ENCODE peak calls at places on chromosomes 11 and 22, in eight cellular contexts. One of them, this sample, is unnamed.

GRCh38 chr22:30159561-30160353 is 79.5 kb downstream of the HORMAD2 start:
- DNase-seq in endothelial cell: no peak
- DNase-seq in NCI-H345: no peak
- DNase-seq in GM23248: peak
- DNase-seq in activated CD4-positive, CD25-positive, alpha-beta regulatory T cell: no peak
- DNase-seq in midbrain: no peak
- DNase-seq in stimulated activated CD4-positive, alpha-beta T cell treated with anti-CD3 and anti-CD28 coated beads, Interleukin-12 subunit alpha, Interleukin-12 subunit beta, amount 100 ng/mL, for 24 hours: no peak
- DNase-seq in H4: peak
- DNase-seq in this sample: no peak

GRCh38 chr11:13333456-13333957 is 55.9 kb downstream of the BMAL1 start:
- DNase-seq in activated CD4-positive, CD25-positive, alpha-beta regulatory T cell: no peak
- DNase-seq in endothelial cell: no peak
- DNase-seq in stimulated activated CD4-positive, alpha-beta T cell treated with anti-CD3 and anti-CD28 coated beads, Interleukin-12 subunit alpha, Interleukin-12 subunit beta, amount 100 ng/mL, for 24 hours: no peak
- DNase-seq in H4: peak
- DNase-seq in NCI-H345: no peak
- DNase-seq in midbrain: peak
- DNase-seq in GM23248: peak
- DNase-seq in this sample: no peak

GRCh38 chr22:23970816-23971482 is 3.3 kb downstream of the DDT start:
- DNase-seq in NCI-H345: no peak
- DNase-seq in H4: no peak
- DNase-seq in endothelial cell: no peak
- DNase-seq in midbrain: no peak
- DNase-seq in GM23248: no peak
- DNase-seq in activated CD4-positive, CD25-positive, alpha-beta regulatory T cell: no peak
- DNase-seq in stimulated activated CD4-positive, alpha-beta T cell treated with anti-CD3 and anti-CD28 coated beads, Interleukin-12 subunit alpha, Interleukin-12 subunit beta, amount 100 ng/mL, for 24 hours: no peak
- DNase-seq in this sample: no peak

GRCh38 chr22:40247976-40248375 is 70.3 kb downstream of the TNRC6B start:
- DNase-seq in activated CD4-positive, CD25-positive, alpha-beta regulatory T cell: no peak
- DNase-seq in endothelial cell: no peak
- DNase-seq in NCI-H345: no peak
- DNase-seq in GM23248: no peak
- DNase-seq in H4: no peak
- DNase-seq in midbrain: no peak
- DNase-seq in stimulated activated CD4-positive, alpha-beta T cell treated with anti-CD3 and anti-CD28 coated beads, Interleukin-12 subunit alpha, Interleukin-12 subunit beta, amount 100 ng/mL, for 24 hours: no peak
- DNase-seq in this sample: no peak

GRCh38 chr22:35368386-35368785 is 12.5 kb upstream of the HMOX1 start:
- DNase-seq in H4: no peak
- DNase-seq in midbrain: no peak
- DNase-seq in GM23248: no peak
- DNase-seq in endothelial cell: no peak
- DNase-seq in stimulated activated CD4-positive, alpha-beta T cell treated with anti-CD3 and anti-CD28 coated beads, Interleukin-12 subunit alpha, Interleukin-12 subunit beta, amount 100 ng/mL, for 24 hours: no peak
- DNase-seq in NCI-H345: no peak
- DNase-seq in activated CD4-positive, CD25-positive, alpha-beta regulatory T cell: no peak
- DNase-seq in this sample: no peak

GRCh38 chr11:107859459-107860239 is 1.1 kb upstream of the SLC35F2 start:
- DNase-seq in GM23248: peak
- DNase-seq in H4: peak
- DNase-seq in activated CD4-positive, CD25-positive, alpha-beta regulatory T cell: no peak
- DNase-seq in endothelial cell: peak
- DNase-seq in NCI-H345: peak
- DNase-seq in midbrain: no peak
- DNase-seq in stimulated activated CD4-positive, alpha-beta T cell treated with anti-CD3 and anti-CD28 coated beads, Interleukin-12 subunit alpha, Interleukin-12 subunit beta, amount 100 ng/mL, for 24 hours: no peak
- DNase-seq in this sample: peak

GRCh38 chr11:8988329-8989234 is 15.2 kb downstream of the NRIP3 start:
- DNase-seq in activated CD4-positive, CD25-positive, alpha-beta regulatory T cell: no peak
- DNase-seq in midbrain: no peak
- DNase-seq in NCI-H345: no peak
- DNase-seq in H4: no peak
- DNase-seq in endothelial cell: no peak
- DNase-seq in stimulated activated CD4-positive, alpha-beta T cell treated with anti-CD3 and anti-CD28 coated beads, Interleukin-12 subunit alpha, Interleukin-12 subunit beta, amount 100 ng/mL, for 24 hours: no peak
- DNase-seq in GM23248: peak
- DNase-seq in this sample: no peak

GRCh38 chr11:67032830-67033555 is 10.1 kb downstream of the SYT12 start:
- DNase-seq in H4: peak
- DNase-seq in midbrain: peak
- DNase-seq in activated CD4-positive, CD25-positive, alpha-beta regulatory T cell: no peak
- DNase-seq in NCI-H345: no peak
- DNase-seq in endothelial cell: no peak
- DNase-seq in stimulated activated CD4-positive, alpha-beta T cell treated with anti-CD3 and anti-CD28 coated beads, Interleukin-12 subunit alpha, Interleukin-12 subunit beta, amount 100 ng/mL, for 24 hours: no peak
- DNase-seq in GM23248: peak
- DNase-seq in this sample: no peak

GRCh38 chr11:103241574-103241973 is 132.3 kb downstream of the DYNC2H1 start:
- DNase-seq in activated CD4-positive, CD25-positive, alpha-beta regulatory T cell: no peak
- DNase-seq in endothelial cell: no peak
- DNase-seq in NCI-H345: no peak
- DNase-seq in midbrain: no peak
- DNase-seq in stimulated activated CD4-positive, alpha-beta T cell treated with anti-CD3 and anti-CD28 coated beads, Interleukin-12 subunit alpha, Interleukin-12 subunit beta, amount 100 ng/mL, for 24 hours: no peak
- DNase-seq in GM23248: no peak
- DNase-seq in H4: no peak
- DNase-seq in this sample: no peak

GRCh38 chr22:22248878-22249277 is 4.3 kb downstream of the VPREB1 start:
- DNase-seq in endothelial cell: no peak
- DNase-seq in NCI-H345: no peak
- DNase-seq in GM23248: no peak
- DNase-seq in stimulated activated CD4-positive, alpha-beta T cell treated with anti-CD3 and anti-CD28 coated beads, Interleukin-12 subunit alpha, Interleukin-12 subunit beta, amount 100 ng/mL, for 24 hours: no peak
- DNase-seq in activated CD4-positive, CD25-positive, alpha-beta regulatory T cell: no peak
- DNase-seq in midbrain: no peak
- DNase-seq in H4: no peak
- DNase-seq in this sample: no peak

GRCh38 chr11:17810736-17811135 is 76.2 kb downstream of the KCNC1 start:
- DNase-seq in midbrain: no peak
- DNase-seq in GM23248: peak
- DNase-seq in endothelial cell: no peak
- DNase-seq in H4: peak
- DNase-seq in stimulated activated CD4-positive, alpha-beta T cell treated with anti-CD3 and anti-CD28 coated beads, Interleukin-12 subunit alpha, Interleukin-12 subunit beta, amount 100 ng/mL, for 24 hours: no peak
- DNase-seq in NCI-H345: no peak
- DNase-seq in activated CD4-positive, CD25-positive, alpha-beta regulatory T cell: no peak
- DNase-seq in this sample: no peak

GRCh38 chr11:2089536-2090165 is 49.5 kb downstream of the IGF2 start:
- DNase-seq in GM23248: peak
- DNase-seq in endothelial cell: no peak
- DNase-seq in activated CD4-positive, CD25-positive, alpha-beta regulatory T cell: no peak
- DNase-seq in midbrain: no peak
- DNase-seq in H4: peak
- DNase-seq in stimulated activated CD4-positive, alpha-beta T cell treated with anti-CD3 and anti-CD28 coated beads, Interleukin-12 subunit alpha, Interleukin-12 subunit beta, amount 100 ng/mL, for 24 hours: no peak
- DNase-seq in NCI-H345: no peak
- DNase-seq in this sample: peak

GRCh38 chr11:130865772-130866114 is 50.5 kb downstream of the SNX19 start:
- DNase-seq in stimulated activated CD4-positive, alpha-beta T cell treated with anti-CD3 and anti-CD28 coated beads, Interleukin-12 subunit alpha, Interleukin-12 subunit beta, amount 100 ng/mL, for 24 hours: no peak
- DNase-seq in activated CD4-positive, CD25-positive, alpha-beta regulatory T cell: no peak
- DNase-seq in GM23248: no peak
- DNase-seq in endothelial cell: no peak
- DNase-seq in midbrain: no peak
- DNase-seq in NCI-H345: no peak
- DNase-seq in H4: no peak
- DNase-seq in this sample: no peak

GRCh38 chr11:64643927-64644326 is 52.9 kb downstream of the SLC22A12 start:
- DNase-seq in NCI-H345: no peak
- DNase-seq in GM23248: no peak
- DNase-seq in activated CD4-positive, CD25-positive, alpha-beta regulatory T cell: no peak
- DNase-seq in stimulated activated CD4-positive, alpha-beta T cell treated with anti-CD3 and anti-CD28 coated beads, Interleukin-12 subunit alpha, Interleukin-12 subunit beta, amount 100 ng/mL, for 24 hours: no peak
- DNase-seq in endothelial cell: no peak
- DNase-seq in H4: no peak
- DNase-seq in midbrain: no peak
- DNase-seq in this sample: no peak

GRCh38 chr11:898160-898517 is 12.5 kb downstream of the CHID1 start:
- DNase-seq in H4: no peak
- DNase-seq in midbrain: peak
- DNase-seq in stimulated activated CD4-positive, alpha-beta T cell treated with anti-CD3 and anti-CD28 coated beads, Interleukin-12 subunit alpha, Interleukin-12 subunit beta, amount 100 ng/mL, for 24 hours: no peak
- DNase-seq in GM23248: peak
- DNase-seq in activated CD4-positive, CD25-positive, alpha-beta regulatory T cell: no peak
- DNase-seq in NCI-H345: peak
- DNase-seq in endothelial cell: no peak
- DNase-seq in this sample: no peak

GRCh38 chr11:10365045-10365444 is 60.2 kb downstream of the ADM start:
- DNase-seq in midbrain: no peak
- DNase-seq in H4: no peak
- DNase-seq in activated CD4-positive, CD25-positive, alpha-beta regulatory T cell: no peak
- DNase-seq in GM23248: no peak
- DNase-seq in endothelial cell: no peak
- DNase-seq in NCI-H345: no peak
- DNase-seq in stimulated activated CD4-positive, alpha-beta T cell treated with anti-CD3 and anti-CD28 coated beads, Interleukin-12 subunit alpha, Interleukin-12 subunit beta, amount 100 ng/mL, for 24 hours: no peak
- DNase-seq in this sample: no peak